ENCODE peak calls at places on chromosomes 5 and 9, in eight cellular contexts. Q is heart right ventricle, J is body of pancreas, P is ovary, F is adrenal gland, C is fibroblast of lung, Y is PC-9, D is suprapubic skin. E is an unnamed sample.

GRCh38 chr5:10760976-10761841 is at the start of gene DAP:
- DNase-seq in P (peak; percentile 95), J (peak; percentile 92), Y (peak; percentile 99), F (peak; percentile 90), C (peak; percentile 88), D (peak; percentile 88), Q (peak; percentile 90), E (peak; percentile 86)

GRCh38 chr5:136906545-136906944 is 541.2 kb upstream of the TRPC7 start:
- DNase-seq in F (no peak), C (no peak), Q (no peak), J (no peak), Y (peak; percentile 43), P (no peak), D (no peak), E (no peak)

GRCh38 chr5:73299017-73299630 is 126.1 kb downstream of the TMEM174 start:
- DNase-seq in Q (no peak), C (peak; percentile 31), P (no peak), F (no peak), Y (no peak), D (no peak), J (no peak), E (no peak)

GRCh38 chr5:10301842-10302610 is 5.7 kb downstream of the CMBL start:
- DNase-seq in Q (peak; percentile 84), C (no peak), Y (peak; percentile 98), J (peak; percentile 98), D (no peak), P (peak; percentile 59), F (peak; percentile 97), E (no peak)

GRCh38 chr9:95004452-95005275 is 278.2 kb downstream of the AOPEP start:
- DNase-seq in Y (peak; percentile 65), P (peak; percentile 74), J (peak; percentile 85), Q (peak; percentile 67), F (peak; percentile 75), D (no peak), C (peak; percentile 20), E (peak; percentile 15)

GRCh38 chr5:169426674-169427250 is 125.8 kb upstream of the SLIT3 start:
- DNase-seq in C (no peak), D (no peak), P (no peak), F (no peak), Y (no peak), J (no peak), Q (no peak), E (no peak)

GRCh38 chr9:36101916-36102741 is 34.4 kb upstream of the GLIPR2 start:
- DNase-seq in F (peak; percentile 77), J (no peak), P (no peak), Y (peak; percentile 65), D (no peak), Q (no peak), C (peak; percentile 89), E (no peak)

GRCh38 chr5:148790545-148791333 is 35.7 kb upstream of the ADRB2 start:
- DNase-seq in P (no peak), Q (no peak), D (no peak), F (no peak), C (no peak), Y (peak; percentile 55), J (no peak), E (no peak)

GRCh38 chr5:23012842-23013241 is 159.7 kb upstream of the CDH12 start:
- DNase-seq in C (no peak), Q (no peak), P (no peak), F (no peak), Y (no peak), D (no peak), J (no peak), E (no peak)

GRCh38 chr5:81022688-81023084 is 62.5 kb downstream of the RASGRF2 start:
- DNase-seq in Y (no peak), D (no peak), P (no peak), J (no peak), F (no peak), Q (no peak), C (no peak), E (no peak)

GRCh38 chr9:129111762-129112151 is 542 bp downstream of the PTPA start:
- DNase-seq in D (peak; percentile 78), F (peak; percentile 59), J (peak; percentile 61), P (no peak), Y (peak; percentile 41), C (peak; percentile 68), Q (no peak), E (peak; percentile 9)

GRCh38 chr9:108423493-108423892 is 432.3 kb downstream of the ACTL7B start:
- DNase-seq in J (no peak), F (no peak), Y (no peak), C (no peak), P (no peak), Q (no peak), D (no peak), E (no peak)
- TF ChIP-seq CTCF in J (no peak), F (no peak), Y (no peak), C (no peak), P (no peak), Q (no peak), D (no peak), E (no peak)

GRCh38 chr9:79708541-79708940 is 136.8 kb downstream of the TLE4 start:
- DNase-seq in D (no peak), P (no peak), F (no peak), J (no peak), Q (no peak), Y (no peak), C (no peak), E (no peak)
- H3K9me3 ChIP-seq in D (no peaks in the 10 kb centered on the region), P (no peaks in the 10 kb centered on the region), F (no peaks in the 10 kb centered on the region), J (no peaks in the 10 kb centered on the region), Q (no peaks in the 10 kb centered on the region), Y (no peaks in the 10 kb centered on the region), C (no peaks in the 10 kb centered on the region), E (no peaks in the 10 kb centered on the region)

GRCh38 chr5:119302916-119303897 is 52.6 kb upstream of the TNFAIP8 start:
- DNase-seq in J (no peak), Q (no peak), Y (peak; percentile 60), F (no peak), P (no peak), D (no peak), C (peak; percentile 98), E (no peak)
- TF ChIP-seq CTCF in J (no peak), Q (no peak), Y (no peak), F (no peak), P (no peak), D (no peak), C (no peak), E (no peak)

GRCh38 chr9:138117101-138117750 is 239.6 kb downstream of the CACNA1B start:
- DNase-seq in Y (no peak), Q (no peak), C (no peak), F (no peak), J (no peak), P (no peak), D (no peak), E (no peak)
- H3K9me3 ChIP-seq in Y (no peaks in the 10 kb centered on the region), Q (no peaks in the 10 kb centered on the region), C (no peaks in the 10 kb centered on the region), F (no peaks in the 10 kb centered on the region), J (no peaks in the 10 kb centered on the region), P (no peaks in the 10 kb centered on the region), D (no peaks in the 10 kb centered on the region), E (no peaks in the 10 kb centered on the region)

GRCh38 chr9:74303945-74304344 is 193.2 kb upstream of the RORB start:
- DNase-seq in F (no peak), Y (no peak), P (no peak), C (no peak), Q (no peak), J (no peak), D (no peak), E (no peak)

GRCh38 chr9:74304598-74304997 is 192.5 kb upstream of the RORB start:
- DNase-seq in Y (no peak), P (no peak), Q (no peak), J (no peak), F (no peak), C (no peak), D (no peak), E (no peak)

GRCh38 chr9:74309654-74310053 is 187.5 kb upstream of the RORB start:
- DNase-seq in D (no peak), J (no peak), C (no peak), P (no peak), F (no peak), Q (no peak), Y (no peak), E (no peak)
- TF ChIP-seq CTCF in D (no peak), J (no peak), C (no peak), P (no peak), F (no peak), Q (no peak), Y (no peak), E (no peak)

GRCh38 chr5:3604501-3604900 is 8.9 kb downstream of the IRX1 start:
- DNase-seq in J (no peak), Y (no peak), F (no peak), D (no peak), C (no peak), P (no peak), Q (no peak), E (no peak)

GRCh38 chr5:3607541-3608147 is 12.0 kb downstream of the IRX1 start:
- DNase-seq in P (no peak), D (no peak), Q (no peak), C (no peak), Y (no peak), F (no peak), J (no peak), E (no peak)

GRCh38 chr5:3606121-3606831 is 10.6 kb downstream of the IRX1 start:
- DNase-seq in D (no peak), Q (no peak), J (no peak), C (no peak), F (no peak), P (no peak), Y (no peak), E (no peak)

GRCh38 chr5:3602713-3603502 is 7.3 kb downstream of the IRX1 start:
- DNase-seq in C (no peak), P (no peak), J (peak; percentile 52), Q (peak; percentile 52), Y (no peak), D (no peak), F (peak; percentile 9), E (no peak)

DNA sequence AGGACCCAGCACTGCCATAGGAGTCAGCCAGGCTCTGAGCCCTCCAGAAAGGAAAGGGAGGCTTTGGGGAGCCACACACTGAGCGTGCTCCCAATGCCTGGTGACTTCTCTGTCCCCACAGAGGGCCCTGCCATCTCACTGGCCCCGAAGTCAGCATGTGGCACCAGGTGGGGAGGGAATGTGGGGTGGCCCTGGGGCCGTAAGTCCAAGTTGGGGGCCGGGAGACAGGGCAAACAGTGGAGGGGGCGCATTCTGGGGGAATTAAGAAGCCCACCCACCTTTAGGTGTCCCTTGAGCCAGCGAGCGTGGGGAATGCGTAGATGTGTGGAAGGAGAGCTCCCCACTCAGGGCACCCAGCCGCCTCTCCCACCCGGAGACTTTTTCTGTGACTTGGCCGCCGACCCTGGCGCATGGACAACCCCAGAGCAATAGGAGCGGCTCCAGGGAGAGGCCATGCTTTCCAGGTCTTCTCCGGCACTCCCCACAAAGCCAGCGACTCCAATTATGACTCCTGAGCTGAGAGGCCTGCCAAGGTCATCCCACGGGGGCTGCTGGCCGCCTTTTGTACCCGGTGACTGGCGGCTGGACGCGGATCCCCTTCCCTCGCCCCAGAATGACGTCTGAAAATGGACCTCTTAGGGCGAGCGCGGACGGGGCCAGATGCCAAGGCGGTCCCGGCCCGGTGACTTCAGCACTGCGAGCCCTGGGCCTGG is 9.8 kb downstream of the IRX1 start:
- DNase-seq in F (no peak), C (no peak), J (no peak), Q (no peak), D (no peak), P (no peak), Y (no peak), E (no peak)
- H3K9me3 ChIP-seq in F (no peaks in the 10 kb centered on the region), C (no peaks in the 10 kb centered on the region), J (no peaks in the 10 kb centered on the region), Q (no peaks in the 10 kb centered on the region), D (no peaks in the 10 kb centered on the region), P (no peaks in the 10 kb centered on the region), Y (peaks cover 7% of the 10 kb centered on the region), E (no peaks in the 10 kb centered on the region)

GRCh38 chr5:154829181-154829588 is 21.2 kb downstream of the FAXDC2 start:
- DNase-seq in P (no peak), F (no peak), D (no peak), J (no peak), C (no peak), Y (peak; percentile 35), Q (no peak), E (no peak)
- TF ChIP-seq CTCF in P (no peak), F (no peak), D (no peak), J (no peak), C (no peak), Y (no peak), Q (no peak), E (no peak)

E was measured in CD4-positive, alpha-beta T cell.